ENCODE peak calls at places on chromosomes 4 and X, in four cellular contexts. J is ascending aorta; S is CD4-positive, alpha-beta T cell; X is fibroblast of pulmonary artery. O is an unnamed sample.

GRCh38 chr4:184403384-184403781 is 71.0 kb downstream of the IRF2 start:
- DNase-seq in J (no peak), S (no peak), X (no peak), O (no peak)

GRCh38 chr4:174217273-174218126 is 66.0 kb downstream of the FBXO8 start:
- DNase-seq in J (no peak), S (no peak), X (peak), O (peak)

GRCh38 chr4:165382640-165383039 is 3.8 kb downstream of the CPE start:
- DNase-seq in J (no peak), S (no peak), X (no peak), O (no peak)

GRCh38 chr4:91924625-91925024 is 379.1 kb upstream of the GRID2 start:
- DNase-seq in J (no peak), S (no peak), X (no peak), O (no peak)

GRCh38 chr4:151049430-151049884 is 34.4 kb upstream of the LRBA start:
- DNase-seq in J (no peak), S (no peak), X (no peak), O (no peak)

GRCh38 chr4:152243890-152244595 is 291.8 kb downstream of the FBXW7 start:
- DNase-seq in J (peak), S (no peak), X (peak), O (peak)

GRCh38 chr4:102778720-102779119 is 18.0 kb upstream of the MANBA start:
- DNase-seq in J (no peak), S (no peak), X (no peak), O (no peak)

GRCh38 chrX:114075073-114075673 is 508.7 kb upstream of the HTR2C start:
- DNase-seq in J (no peak), S (no peak), X (peak), O (no peak)

GRCh38 chr4:113919611-113920010 is 59.8 kb downstream of the ARSJ start:
- DNase-seq in J (no peak), S (no peak), X (peak), O (peak)

GRCh38 chrX:118541482-118541881 is 45.9 kb downstream of the DOCK11 start:
- DNase-seq in J (no peak), S (no peak), X (no peak), O (no peak)

DNA sequence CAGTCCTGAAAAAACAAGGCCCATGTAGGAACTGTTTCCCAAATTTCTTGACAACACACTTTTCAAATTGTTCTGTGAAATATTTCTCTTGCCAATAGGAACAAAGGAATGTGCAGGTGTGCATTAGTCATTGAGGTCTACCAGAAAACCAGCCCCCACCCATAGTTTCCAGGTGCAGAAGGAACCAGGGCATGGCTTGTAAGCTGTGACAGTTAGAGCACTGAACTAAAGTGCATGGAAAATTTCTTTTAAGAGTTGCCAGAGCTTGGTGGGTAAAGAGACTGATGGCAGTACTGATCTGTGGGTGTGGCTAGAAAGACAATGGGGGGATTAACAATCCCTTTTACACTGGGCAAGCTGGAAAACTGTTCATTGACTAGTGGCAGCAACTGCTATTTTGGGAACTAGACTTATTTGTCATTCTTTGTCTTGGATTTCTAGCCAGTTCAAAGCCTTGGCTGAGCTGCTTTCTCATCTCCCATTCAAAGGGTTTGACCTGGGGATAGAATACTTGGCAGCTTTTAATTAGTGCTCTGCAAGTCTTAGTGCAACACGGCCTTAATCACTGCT is 326.8 kb downstream of the PCDH19 start:
- DNase-seq in J (no peak), S (no peak), X (no peak), O (no peak)
- TF ChIP-seq CTCF in J (no peak), S (no peak), X (no peak), O (no peak)

GRCh38 chrX:15838017-15838416 is 16.6 kb downstream of the AP1S2 start:
- DNase-seq in J (no peak), S (no peak), X (no peak), O (no peak)
- TF ChIP-seq CTCF in J (no peak), S (no peak), X (peak), O (no peak)

GRCh38 chrX:133654801-133655200 is 239.5 kb upstream of the GPC4 start:
- DNase-seq in J (no peak), S (no peak), X (peak), O (peak)

GRCh38 chrX:133655262-133655913 is 240.1 kb upstream of the GPC4 start:
- DNase-seq in J (no peak), S (no peak), X (no peak), O (peak)

GRCh38 chrX:133652185-133652584 is 236.9 kb upstream of the GPC4 start:
- DNase-seq in J (no peak), S (no peak), X (no peak), O (no peak)

GRCh38 chrX:133655914-133656265 is 240.6 kb upstream of the GPC4 start:
- DNase-seq in J (no peak), S (no peak), X (no peak), O (no peak)

DNA sequence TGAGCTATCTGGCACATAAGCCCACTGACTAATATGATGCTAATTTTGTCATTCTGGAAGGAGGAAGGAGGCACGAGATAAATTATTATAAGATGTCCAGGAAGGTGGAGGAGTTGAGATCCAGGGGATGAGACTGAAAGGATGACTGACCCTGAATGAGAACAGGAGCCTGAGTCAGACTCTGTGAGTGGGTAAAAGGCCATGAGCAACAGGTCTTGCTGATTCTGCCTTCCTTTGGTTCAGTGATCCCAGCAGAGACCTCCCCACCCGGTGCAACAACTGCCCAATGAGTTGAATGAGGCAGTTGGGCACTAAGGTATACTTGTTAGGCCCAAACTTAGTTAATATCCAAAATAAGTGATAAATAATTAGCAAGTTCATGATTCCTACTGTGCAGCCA is 238.1 kb upstream of the GPC4 start:
- DNase-seq in J (no peak), S (no peak), X (no peak), O (no peak)
- TF ChIP-seq CTCF in J (no peak), S (no peak), X (no peak), O (no peak)

GRCh38 chr4:30746735-30747134 is 26.6 kb downstream of the PCDH7 start:
- DNase-seq in J (no peak), S (no peak), X (no peak), O (no peak)
- TF ChIP-seq CTCF in J (no peak), S (no peak), X (no peak), O (no peak)

GRCh38 chrX:86171366-86171765 is 23.1 kb downstream of the DACH2 start:
- DNase-seq in J (no peak), S (no peak), X (peak), O (no peak)
- TF ChIP-seq CTCF in J (no peak), S (no peak), X (no peak), O (no peak)

DNA sequence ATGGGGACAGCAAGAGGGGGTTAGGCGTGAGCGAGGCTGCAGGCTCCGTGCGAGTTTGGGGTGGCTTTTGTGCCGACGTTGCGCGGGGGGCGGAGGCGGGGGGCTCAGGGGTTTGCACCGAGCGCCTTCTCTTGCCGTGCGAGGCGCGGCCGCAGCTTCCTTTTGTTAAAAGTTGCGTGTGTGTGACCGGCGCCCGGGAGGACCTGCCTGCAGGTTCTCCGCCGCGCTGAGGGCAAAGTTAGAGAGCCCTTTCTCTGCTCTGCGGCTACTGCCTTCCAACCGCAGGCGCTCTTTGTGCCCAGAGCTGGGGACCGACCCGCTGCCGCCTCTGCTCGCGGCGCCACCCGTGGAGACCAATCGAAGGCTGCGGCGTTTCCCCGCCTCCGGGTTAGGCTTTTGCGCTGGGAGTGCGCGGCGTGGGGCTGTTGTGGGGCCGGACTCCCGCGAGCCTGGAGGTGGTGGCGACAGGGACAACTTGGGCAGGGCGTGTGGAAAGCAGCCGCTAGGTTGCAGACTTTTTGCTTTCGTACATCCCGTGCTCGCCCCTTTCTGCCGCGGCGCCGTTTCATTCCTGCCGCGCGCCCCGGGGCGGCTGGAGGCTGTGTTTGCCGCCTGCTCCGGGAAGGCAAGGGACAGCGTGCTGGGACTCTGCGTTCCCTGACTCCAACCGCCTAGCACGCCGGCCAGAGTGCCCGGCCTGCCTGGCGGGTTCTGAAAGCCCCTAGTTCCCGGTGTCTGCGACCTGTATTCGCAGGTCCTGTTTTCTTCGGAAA is 750 bp downstream of the KIT start:
- DNase-seq in J (no peak), S (no peak), X (peak), O (peak)
- TF ChIP-seq CTCF in J (peak), S (no peak), X (peak), O (no peak)

O was measured in astrocyte.